ENCODE peak calls at places on chromosomes 12 and 14, in eight cellular contexts. O is activated naive CD8-positive, alpha-beta T cell treated with anti-CD3 and anti-CD28 coated beads for 36 hours; R is SW 1271; V is AML-193; K is NCI-H2081; J is T-helper 2 cell; H is neural crest cell; F is esophagus squamous epithelium. G is an unnamed sample.

GRCh38 chr12:12872139-12872933 is 19.0 kb upstream of the GPRC5A start:
- DNase-seq in F (no peak), J (no peak), R (peak; percentile 74), K (peak; percentile 2), H (no peak), V (no peak), O (no peak), G (no peak)

GRCh38 chr12:54890339-54890738 is 36.0 kb downstream of the MUCL1 start:
- DNase-seq in H (no peak), J (no peak), R (no peak), O (no peak), F (no peak), V (no peak), K (peak; percentile 14), G (no peak)

GRCh38 chr12:52778833-52779232 is 1.7 kb upstream of the KRT76 start:
- DNase-seq in V (no peak), R (no peak), F (no peak), J (no peak), H (no peak), K (no peak), O (no peak), G (no peak)

GRCh38 chr12:113407931-113408585 is 4.4 kb upstream of the SDS start:
- DNase-seq in R (no peak), F (no peak), J (no peak), K (no peak), V (no peak), H (no peak), O (no peak), G (no peak)

GRCh38 chr12:109557200-109557599 is 16.1 kb downstream of the MMAB start:
- DNase-seq in V (no peak), K (no peak), J (no peak), F (no peak), H (no peak), O (no peak), R (no peak), G (no peak)

GRCh38 chr14:63308723-63309317 is 9.9 kb downstream of the GPHB5 start:
- DNase-seq in J (no peak), V (peak; percentile 1), O (no peak), H (no peak), K (peak; percentile 33), R (peak; percentile 2), F (no peak), G (no peak)

GRCh38 chr14:33938131-33938949 is 12.5 kb downstream of the EGLN3 start:
- DNase-seq in R (no peak), O (no peak), V (no peak), K (peak; percentile 55), H (peak; percentile 14), F (no peak), J (no peak), G (no peak)

GRCh38 chr14:68824517-68825347 is 31.9 kb upstream of the ZFP36L1 start:
- DNase-seq in R (peak; percentile 45), H (peak; percentile 90), F (no peak), K (peak; percentile 49), V (peak; percentile 71), J (no peak), O (no peak), G (no peak)

GRCh38 chr12:18135509-18135908 is 45.5 kb upstream of the RERGL start:
- DNase-seq in O (no peak), R (no peak), V (no peak), F (no peak), K (no peak), H (no peak), J (no peak), G (no peak)

GRCh38 chr12:95815635-95816212 is 25.2 kb upstream of the NTN4 start:
- DNase-seq in V (peak; percentile 44), K (peak; percentile 1), H (no peak), F (no peak), O (no peak), J (no peak), R (no peak), G (no peak)

G was measured in activated CD4-positive, alpha-beta T cell treated with anti-CD3 and anti-CD28 coated beads for 4 hours.